ENCODE peak calls at places on chromosomes 4 and X, in eight cellular contexts. One of them, this sample, is unnamed.

GRCh38 chrX:54182194-54182863 is 725 bp downstream of the FAM120C start:
- DNase-seq in OCI-LY7: peak
- DNase-seq in GM12865: peak
- DNase-seq in astrocyte: no peak
- DNase-seq in endothelial cell: peak
- DNase-seq in cardiac muscle cell: peak
- DNase-seq in H9: peak
- DNase-seq in WERI-Rb-1: peak
- DNase-seq in this sample: peak

GRCh38 chrX:114959729-114960128 is 57.7 kb downstream of the IL13RA2 start:
- DNase-seq in OCI-LY7: no peak
- DNase-seq in GM12865: no peak
- DNase-seq in astrocyte: peak
- DNase-seq in endothelial cell: no peak
- DNase-seq in cardiac muscle cell: peak
- DNase-seq in H9: no peak
- DNase-seq in WERI-Rb-1: no peak
- DNase-seq in this sample: peak

GRCh38 chrX:135112096-135112729 is 8.1 kb downstream of the ETDB start:
- DNase-seq in OCI-LY7: peak
- DNase-seq in GM12865: peak
- DNase-seq in astrocyte: no peak
- DNase-seq in endothelial cell: peak
- DNase-seq in cardiac muscle cell: peak
- DNase-seq in H9: peak
- DNase-seq in WERI-Rb-1: peak
- DNase-seq in this sample: no peak

GRCh38 chrX:118627084-118627758 is 100.2 kb upstream of the IL13RA1 start:
- DNase-seq in OCI-LY7: peak
- DNase-seq in GM12865: peak
- DNase-seq in astrocyte: no peak
- DNase-seq in endothelial cell: no peak
- DNase-seq in cardiac muscle cell: no peak
- DNase-seq in H9: no peak
- DNase-seq in WERI-Rb-1: no peak
- DNase-seq in this sample: peak

GRCh38 chrX:74536142-74537010 is 78.0 kb downstream of the RLIM start:
- DNase-seq in OCI-LY7: no peak
- DNase-seq in GM12865: peak
- DNase-seq in astrocyte: peak
- DNase-seq in endothelial cell: peak
- DNase-seq in cardiac muscle cell: peak
- DNase-seq in H9: peak
- DNase-seq in WERI-Rb-1: peak
- DNase-seq in this sample: peak

GRCh38 chrX:136574548-136574947 is 42.5 kb downstream of the VGLL1 start:
- DNase-seq in OCI-LY7: no peak
- DNase-seq in GM12865: no peak
- DNase-seq in astrocyte: no peak
- DNase-seq in endothelial cell: no peak
- DNase-seq in cardiac muscle cell: peak
- DNase-seq in H9: no peak
- DNase-seq in WERI-Rb-1: no peak
- DNase-seq in this sample: no peak

GRCh38 chr4:16384496-16384895 is 158.2 kb upstream of the TAPT1 start:
- DNase-seq in OCI-LY7: no peak
- DNase-seq in GM12865: no peak
- DNase-seq in astrocyte: no peak
- DNase-seq in endothelial cell: no peak
- DNase-seq in cardiac muscle cell: no peak
- DNase-seq in H9: no peak
- DNase-seq in WERI-Rb-1: no peak
- DNase-seq in this sample: no peak

GRCh38 chrX:46573896-46574336 is 351 bp downstream of the CHST7 start:
- DNase-seq in OCI-LY7: peak
- DNase-seq in GM12865: peak
- DNase-seq in astrocyte: peak
- DNase-seq in endothelial cell: peak
- DNase-seq in cardiac muscle cell: peak
- DNase-seq in H9: peak
- DNase-seq in WERI-Rb-1: peak
- DNase-seq in this sample: peak

GRCh38 chrX:28582494-28582893 is 4.8 kb upstream of the IL1RAPL1 start:
- DNase-seq in OCI-LY7: no peak
- DNase-seq in GM12865: no peak
- DNase-seq in astrocyte: no peak
- DNase-seq in endothelial cell: no peak
- DNase-seq in cardiac muscle cell: no peak
- DNase-seq in H9: no peak
- DNase-seq in WERI-Rb-1: no peak
- DNase-seq in this sample: no peak

GRCh38 chrX:118503260-118504041 is 7.8 kb downstream of the DOCK11 start:
- DNase-seq in OCI-LY7: no peak
- DNase-seq in GM12865: no peak
- DNase-seq in astrocyte: no peak
- DNase-seq in endothelial cell: no peak
- DNase-seq in cardiac muscle cell: peak
- DNase-seq in H9: no peak
- DNase-seq in WERI-Rb-1: no peak
- DNase-seq in this sample: no peak

GRCh38 chr4:128286474-128287158 is 997 bp downstream of the PGRMC2 start:
- DNase-seq in OCI-LY7: peak
- DNase-seq in GM12865: peak
- DNase-seq in astrocyte: peak
- DNase-seq in endothelial cell: no peak
- DNase-seq in cardiac muscle cell: peak
- DNase-seq in H9: no peak
- DNase-seq in WERI-Rb-1: no peak
- DNase-seq in this sample: peak

GRCh38 chr4:88284378-88285234 is at the start of gene PPM1K:
- DNase-seq in OCI-LY7: peak
- DNase-seq in GM12865: peak
- DNase-seq in astrocyte: peak
- DNase-seq in endothelial cell: peak
- DNase-seq in cardiac muscle cell: peak
- DNase-seq in H9: peak
- DNase-seq in WERI-Rb-1: peak
- DNase-seq in this sample: peak

GRCh38 chr4:88286897-88287296 is 2.5 kb upstream of the PPM1K start:
- DNase-seq in OCI-LY7: no peak
- DNase-seq in GM12865: no peak
- DNase-seq in astrocyte: no peak
- DNase-seq in endothelial cell: no peak
- DNase-seq in cardiac muscle cell: peak
- DNase-seq in H9: no peak
- DNase-seq in WERI-Rb-1: no peak
- DNase-seq in this sample: no peak

GRCh38 chr4:88280228-88280795 is 4.0 kb downstream of the PPM1K start:
- DNase-seq in OCI-LY7: peak
- DNase-seq in GM12865: peak
- DNase-seq in astrocyte: no peak
- DNase-seq in endothelial cell: no peak
- DNase-seq in cardiac muscle cell: no peak
- DNase-seq in H9: no peak
- DNase-seq in WERI-Rb-1: no peak
- DNase-seq in this sample: no peak

GRCh38 chr4:88285235-88285505 is 809 bp upstream of the PPM1K start:
- DNase-seq in OCI-LY7: no peak
- DNase-seq in GM12865: no peak
- DNase-seq in astrocyte: no peak
- DNase-seq in endothelial cell: no peak
- DNase-seq in cardiac muscle cell: no peak
- DNase-seq in H9: no peak
- DNase-seq in WERI-Rb-1: no peak
- DNase-seq in this sample: no peak

GRCh38 chr4:88283661-88284377 is 542 bp downstream of the PPM1K start:
- DNase-seq in OCI-LY7: peak
- DNase-seq in GM12865: peak
- DNase-seq in astrocyte: peak
- DNase-seq in endothelial cell: peak
- DNase-seq in cardiac muscle cell: peak
- DNase-seq in H9: peak
- DNase-seq in WERI-Rb-1: peak
- DNase-seq in this sample: peak
- TF ChIP-seq CTCF in OCI-LY7: no peak
- TF ChIP-seq CTCF in GM12865: no peak
- TF ChIP-seq CTCF in astrocyte: no peak
- TF ChIP-seq CTCF in endothelial cell: no peak
- TF ChIP-seq CTCF in cardiac muscle cell: no peak
- TF ChIP-seq CTCF in H9: no peak
- TF ChIP-seq CTCF in WERI-Rb-1: peak
- TF ChIP-seq CTCF in this sample: no peak

GRCh38 chrX:49175875-49176274 is 4.2 kb downstream of the PLP2 start:
- DNase-seq in OCI-LY7: no peak
- DNase-seq in GM12865: no peak
- DNase-seq in astrocyte: no peak
- DNase-seq in endothelial cell: no peak
- DNase-seq in cardiac muscle cell: no peak
- DNase-seq in H9: no peak
- DNase-seq in WERI-Rb-1: no peak
- DNase-seq in this sample: no peak

GRCh38 chrX:49171752-49172279 is at the start of gene PLP2:
- DNase-seq in OCI-LY7: peak
- DNase-seq in GM12865: peak
- DNase-seq in astrocyte: peak
- DNase-seq in endothelial cell: no peak
- DNase-seq in cardiac muscle cell: peak
- DNase-seq in H9: no peak
- DNase-seq in WERI-Rb-1: peak
- DNase-seq in this sample: peak

GRCh38 chrX:49175435-49175834 is 3.7 kb downstream of the PLP2 start:
- DNase-seq in OCI-LY7: no peak
- DNase-seq in GM12865: no peak
- DNase-seq in astrocyte: no peak
- DNase-seq in endothelial cell: no peak
- DNase-seq in cardiac muscle cell: no peak
- DNase-seq in H9: no peak
- DNase-seq in WERI-Rb-1: no peak
- DNase-seq in this sample: no peak

GRCh38 chrX:49174723-49175122 is 3.0 kb downstream of the PLP2 start:
- DNase-seq in OCI-LY7: no peak
- DNase-seq in GM12865: no peak
- DNase-seq in astrocyte: no peak
- DNase-seq in endothelial cell: no peak
- DNase-seq in cardiac muscle cell: no peak
- DNase-seq in H9: no peak
- DNase-seq in WERI-Rb-1: no peak
- DNase-seq in this sample: no peak

GRCh38 chrX:49172280-49172780 is 632 bp downstream of the PLP2 start:
- DNase-seq in OCI-LY7: peak
- DNase-seq in GM12865: peak
- DNase-seq in astrocyte: peak
- DNase-seq in endothelial cell: no peak
- DNase-seq in cardiac muscle cell: peak
- DNase-seq in H9: no peak
- DNase-seq in WERI-Rb-1: no peak
- DNase-seq in this sample: peak
- TF ChIP-seq CTCF in OCI-LY7: no peak
- TF ChIP-seq CTCF in GM12865: no peak
- TF ChIP-seq CTCF in astrocyte: no peak
- TF ChIP-seq CTCF in endothelial cell: no peak
- TF ChIP-seq CTCF in cardiac muscle cell: no peak
- TF ChIP-seq CTCF in H9: no peak
- TF ChIP-seq CTCF in WERI-Rb-1: no peak
- TF ChIP-seq CTCF in this sample: no peak

GRCh38 chrX:64205441-64205734 is at the start of gene AMER1:
- DNase-seq in OCI-LY7: no peak
- DNase-seq in GM12865: no peak
- DNase-seq in astrocyte: no peak
- DNase-seq in endothelial cell: no peak
- DNase-seq in cardiac muscle cell: no peak
- DNase-seq in H9: no peak
- DNase-seq in WERI-Rb-1: no peak
- DNase-seq in this sample: no peak

GRCh38 chrX:64204252-64204651 is 1.3 kb downstream of the AMER1 start:
- DNase-seq in OCI-LY7: no peak
- DNase-seq in GM12865: no peak
- DNase-seq in astrocyte: no peak
- DNase-seq in endothelial cell: no peak
- DNase-seq in cardiac muscle cell: peak
- DNase-seq in H9: peak
- DNase-seq in WERI-Rb-1: no peak
- DNase-seq in this sample: no peak

GRCh38 chrX:64204701-64205440 is 637 bp downstream of the AMER1 start:
- DNase-seq in OCI-LY7: peak
- DNase-seq in GM12865: peak
- DNase-seq in astrocyte: peak
- DNase-seq in endothelial cell: peak
- DNase-seq in cardiac muscle cell: peak
- DNase-seq in H9: peak
- DNase-seq in WERI-Rb-1: peak
- DNase-seq in this sample: peak

GRCh38 chrX:64206556-64207162 is 1.2 kb upstream of the AMER1 start:
- DNase-seq in OCI-LY7: peak
- DNase-seq in GM12865: peak
- DNase-seq in astrocyte: no peak
- DNase-seq in endothelial cell: no peak
- DNase-seq in cardiac muscle cell: peak
- DNase-seq in H9: no peak
- DNase-seq in WERI-Rb-1: no peak
- DNase-seq in this sample: no peak

GRCh38 chrX:64205735-64206491 is 405 bp upstream of the AMER1 start:
- DNase-seq in OCI-LY7: peak
- DNase-seq in GM12865: peak
- DNase-seq in astrocyte: peak
- DNase-seq in endothelial cell: peak
- DNase-seq in cardiac muscle cell: peak
- DNase-seq in H9: peak
- DNase-seq in WERI-Rb-1: peak
- DNase-seq in this sample: peak
- TF ChIP-seq CTCF in OCI-LY7: peak
- TF ChIP-seq CTCF in GM12865: peak
- TF ChIP-seq CTCF in astrocyte: no peak
- TF ChIP-seq CTCF in endothelial cell: no peak
- TF ChIP-seq CTCF in cardiac muscle cell: no peak
- TF ChIP-seq CTCF in H9: peak
- TF ChIP-seq CTCF in WERI-Rb-1: no peak
- TF ChIP-seq CTCF in this sample: no peak

GRCh38 chr4:173014113-173014558 is 154.5 kb upstream of the GALNT7 start:
- DNase-seq in OCI-LY7: peak
- DNase-seq in GM12865: no peak
- DNase-seq in astrocyte: peak
- DNase-seq in endothelial cell: peak
- DNase-seq in cardiac muscle cell: peak
- DNase-seq in H9: peak
- DNase-seq in WERI-Rb-1: peak
- DNase-seq in this sample: no peak
- TF ChIP-seq CTCF in OCI-LY7: no peak
- TF ChIP-seq CTCF in GM12865: no peak
- TF ChIP-seq CTCF in astrocyte: peak
- TF ChIP-seq CTCF in endothelial cell: no peak
- TF ChIP-seq CTCF in cardiac muscle cell: peak
- TF ChIP-seq CTCF in H9: peak
- TF ChIP-seq CTCF in WERI-Rb-1: peak
- TF ChIP-seq CTCF in this sample: no peak

DNA sequence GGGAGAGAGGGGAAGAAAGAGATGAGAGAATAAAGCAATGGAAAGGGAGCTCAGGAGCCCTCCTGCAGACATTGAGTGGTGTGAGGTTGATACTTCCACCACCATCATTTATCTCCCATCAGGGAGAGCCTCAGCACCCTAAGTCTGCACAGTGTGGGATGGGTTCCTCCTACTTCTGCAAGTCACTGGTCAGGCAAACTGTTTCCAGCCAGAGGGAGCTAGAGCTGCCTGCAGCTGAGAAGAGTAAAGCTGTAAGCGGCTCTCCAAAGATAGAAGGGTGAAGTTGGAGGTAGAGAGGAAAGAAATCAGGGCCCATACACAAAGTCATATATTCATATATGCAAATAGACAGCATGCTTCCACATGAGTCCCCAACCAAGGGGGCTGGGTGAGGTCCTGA is 21.8 kb upstream of the ZNF81 start:
- DNase-seq in OCI-LY7: no peak
- DNase-seq in GM12865: no peak
- DNase-seq in astrocyte: no peak
- DNase-seq in endothelial cell: no peak
- DNase-seq in cardiac muscle cell: peak
- DNase-seq in H9: peak
- DNase-seq in WERI-Rb-1: no peak
- DNase-seq in this sample: no peak
- TF ChIP-seq CTCF in OCI-LY7: no peak
- TF ChIP-seq CTCF in GM12865: no peak
- TF ChIP-seq CTCF in astrocyte: no peak
- TF ChIP-seq CTCF in endothelial cell: no peak
- TF ChIP-seq CTCF in cardiac muscle cell: no peak
- TF ChIP-seq CTCF in H9: peak
- TF ChIP-seq CTCF in WERI-Rb-1: peak
- TF ChIP-seq CTCF in this sample: no peak

This sample was measured in GM13976.